ENCODE peak calls at places on chromosome 19, in six cellular contexts. Y is astrocyte, R is PC-3, D is neural progenitor cell, Z is hepatocyte, U is mammary epithelial cell. X is an unnamed sample.

GRCh38 chr19:11887618-11888531 is at the start of gene ZNF69:
- DNase-seq in Y (peak; percentile 64), R (peak; percentile 70), D (peak; percentile 97), Z (peak; percentile 94), U (peak; percentile 55), X (peak; percentile 86)

GRCh38 chr19:14577885-14578427 is 4.9 kb upstream of the CLEC17A start:
- DNase-seq in Y (no peak), R (peak; percentile 17), D (peak; percentile 35), Z (no peak), U (no peak), X (no peak)

GRCh38 chr19:48859711-48860572 is 8.5 kb downstream of the PLEKHA4 start:
- DNase-seq in Y (no peak), R (peak; percentile 84), D (peak; percentile 37), Z (no peak), U (no peak), X (no peak)

GRCh38 chr19:29715695-29716581 is 877 bp upstream of the C19orf12 start:
- DNase-seq in Y (no peak), R (peak; percentile 31), D (no peak), Z (peak; percentile 40), U (no peak), X (peak; percentile 9)

GRCh38 chr19:6692027-6692426 is 22.1 kb upstream of the TNFSF14 start:
- DNase-seq in Y (no peak), R (no peak), D (no peak), Z (no peak), U (no peak), X (no peak)

GRCh38 chr19:31146546-31147183 is 202.6 kb downstream of the TSHZ3 start:
- DNase-seq in Y (no peak), R (no peak), D (no peak), Z (no peak), U (peak; percentile 30), X (no peak)

GRCh38 chr19:10699650-10700335 is 1.4 kb upstream of the QTRT1 start:
- DNase-seq in Y (peak; percentile 12), R (peak; percentile 85), D (peak; percentile 70), Z (peak; percentile 61), U (peak; percentile 30), X (peak; percentile 73)

GRCh38 chr19:6236310-6237291 is 43.2 kb downstream of the MLLT1 start:
- DNase-seq in Y (no peak), R (peak; percentile 92), D (no peak), Z (no peak), U (no peak), X (no peak)

GRCh38 chr19:47681388-47681787 is 31.8 kb upstream of the EHD2 start:
- DNase-seq in Y (no peak), R (no peak), D (no peak), Z (no peak), U (no peak), X (no peak)

GRCh38 chr19:35938282-35939224 is 2.4 kb downstream of the LRFN3 start:
- DNase-seq in Y (no peak), R (no peak), D (no peak), Z (no peak), U (no peak), X (no peak)

GRCh38 chr19:38535212-38535611 is 82.5 kb downstream of the MAP4K1 start:
- DNase-seq in Y (no peak), R (no peak), D (no peak), Z (no peak), U (no peak), X (no peak)

GRCh38 chr19:41801031-41801430 is 4.6 kb downstream of the CEACAM3 start:
- DNase-seq in Y (no peak), R (no peak), D (no peak), Z (no peak), U (no peak), X (no peak)
- TF ChIP-seq CTCF in Y (no peak), R (no peak), D (no peak), Z (no peak), U (no peak), X (no peak)

DNA sequence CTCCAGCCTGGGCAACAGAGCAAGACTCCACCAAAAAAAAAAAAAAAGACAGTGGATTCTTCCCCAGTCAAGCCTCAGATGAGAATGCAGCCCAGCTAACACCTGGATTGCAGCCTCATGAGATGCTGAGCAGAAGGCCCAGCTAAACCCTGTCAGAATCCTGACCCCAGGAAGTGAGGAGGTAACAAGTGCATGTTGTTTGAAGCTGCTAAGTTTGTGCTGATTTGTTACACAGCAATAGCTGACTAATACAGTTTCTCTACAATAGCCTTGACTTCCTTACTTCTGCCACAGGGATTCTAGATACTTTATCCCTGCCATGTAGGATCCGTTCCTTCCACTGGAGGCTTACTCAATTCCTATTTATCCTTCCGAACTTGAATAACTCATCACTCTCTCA is 20.5 kb downstream of the TMPRSS9 start:
- DNase-seq in Y (no peak), R (no peak), D (no peak), Z (no peak), U (no peak), X (no peak)
- H3K79me2 ChIP-seq in Y (no peaks in the 10 kb centered on the region), R (no peaks in the 10 kb centered on the region), D (no peaks in the 10 kb centered on the region), Z (no peaks in the 10 kb centered on the region), U (no peaks in the 10 kb centered on the region), X (no peaks in the 10 kb centered on the region)

DNA sequence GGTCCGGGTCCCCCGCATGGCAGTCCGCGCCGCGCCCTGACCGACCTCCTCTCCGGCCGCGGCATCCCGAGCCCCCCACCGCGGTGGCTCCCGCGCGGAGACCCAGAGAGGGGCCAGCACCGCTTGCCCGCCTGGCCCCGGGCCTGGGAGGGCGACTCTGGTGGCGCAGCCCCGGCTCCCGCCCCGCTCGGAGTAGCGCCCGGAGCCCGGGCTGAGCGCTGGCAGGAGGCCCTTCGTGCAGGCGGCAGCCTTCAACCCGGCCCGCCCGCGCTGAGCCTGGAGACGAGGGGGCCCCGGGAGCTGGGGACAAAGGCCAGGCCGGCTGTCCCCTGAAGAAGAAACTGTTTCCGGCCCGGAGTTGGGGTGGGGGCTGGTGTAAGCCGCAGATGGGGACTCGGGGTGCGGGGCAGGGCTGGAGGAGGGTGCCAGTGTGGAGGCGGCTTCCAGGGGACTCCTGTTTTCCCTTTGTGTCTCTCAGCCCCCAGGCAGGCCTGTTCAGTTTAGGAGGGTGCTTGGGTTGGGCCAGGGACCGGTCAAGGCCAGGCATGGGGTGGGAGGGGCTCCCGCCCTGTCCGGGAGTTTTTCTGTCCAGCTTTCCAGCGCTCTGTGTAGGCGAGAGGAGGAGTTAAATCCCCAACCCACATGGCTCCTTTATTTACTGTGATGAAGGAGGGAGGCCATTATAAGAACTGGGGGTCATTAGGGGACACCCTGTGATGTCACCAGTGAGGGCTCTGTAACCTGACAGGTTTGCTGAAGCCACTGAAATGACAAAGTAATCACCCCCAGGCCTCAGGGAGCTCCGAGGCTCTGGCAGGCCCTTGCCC is 967 bp downstream of the LRP3 start:
- DNase-seq in Y (no peak), R (peak; percentile 13), D (peak; percentile 59), Z (peak; percentile 61), U (no peak), X (no peak)
- TF ChIP-seq EZH2 in Y (no peak), R (no peak), D (no peak), Z (no peak), U (no peak), X (no peak)

DNA sequence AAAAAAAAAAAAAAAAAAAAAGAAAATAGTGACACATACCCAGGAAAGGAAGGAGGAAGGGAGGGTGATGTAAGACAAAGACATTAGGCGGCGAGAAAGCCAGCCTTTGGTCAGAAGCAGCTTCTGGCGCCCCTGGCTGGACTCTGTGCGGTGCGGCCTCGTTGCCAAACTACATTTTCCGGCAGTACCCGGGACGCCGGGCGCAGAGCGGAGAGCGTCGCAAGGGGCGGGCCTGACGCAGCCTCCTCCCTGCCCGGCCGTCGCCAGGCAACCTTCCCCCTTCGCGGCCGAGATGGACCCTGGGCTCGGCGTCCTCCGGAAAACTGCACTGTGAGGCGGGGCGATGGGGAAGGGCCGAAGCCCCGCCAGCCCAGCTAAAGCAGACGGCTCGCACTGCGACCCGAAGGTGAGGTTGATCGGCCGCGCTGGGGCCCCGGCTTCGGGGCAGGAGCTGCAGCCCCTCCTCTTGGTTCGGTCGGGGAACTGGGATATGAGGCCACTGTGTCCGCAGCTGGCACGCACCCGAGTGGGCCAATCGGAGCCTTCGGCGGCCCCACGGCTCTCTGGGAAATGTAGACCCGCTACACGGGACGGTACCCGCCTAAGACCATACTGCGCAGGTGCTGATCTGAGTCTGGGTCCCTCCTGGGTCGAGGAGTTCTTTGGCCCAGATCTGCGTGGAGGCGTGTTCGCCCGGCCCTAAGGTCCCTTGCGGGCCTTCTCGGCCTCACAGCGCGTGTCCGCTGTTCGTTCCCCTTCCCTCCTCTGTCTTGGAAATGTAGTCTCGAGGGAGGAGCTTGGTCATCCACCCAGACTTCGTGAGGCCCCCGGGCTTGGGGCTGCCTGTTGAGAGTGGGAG is 2.3 kb upstream of the MZF1 start:
- DNase-seq in Y (peak; percentile 78), R (peak; percentile 92), D (peak; percentile 98), Z (peak; percentile 97), U (peak; percentile 90), X (peak; percentile 79)
- TF ChIP-seq CTCF in Y (no peak), R (no peak), D (no peak), Z (no peak), U (no peak), X (no peak)

GRCh38 chr19:46279177-46279576 is 17.7 kb upstream of the HIF3A start:
- DNase-seq in Y (no peak), R (no peak), D (no peak), Z (no peak), U (no peak), X (no peak)
- H3K79me2 ChIP-seq in Y (no peaks in the 10 kb centered on the region), R (no peaks in the 10 kb centered on the region), D (no peaks in the 10 kb centered on the region), Z (no peaks in the 10 kb centered on the region), U (no peaks in the 10 kb centered on the region), X (no peaks in the 10 kb centered on the region)

GRCh38 chr19:1775951-1776605 is 22.8 kb downstream of the ONECUT3 start:
- DNase-seq in Y (no peak), R (no peak), D (no peak), Z (no peak), U (no peak), X (no peak)
- TF ChIP-seq EZH2 in Y (peak; percentile 77), R (no peak), D (peak; percentile 93), Z (peak; percentile 88), U (no peak), X (no peak)

DNA sequence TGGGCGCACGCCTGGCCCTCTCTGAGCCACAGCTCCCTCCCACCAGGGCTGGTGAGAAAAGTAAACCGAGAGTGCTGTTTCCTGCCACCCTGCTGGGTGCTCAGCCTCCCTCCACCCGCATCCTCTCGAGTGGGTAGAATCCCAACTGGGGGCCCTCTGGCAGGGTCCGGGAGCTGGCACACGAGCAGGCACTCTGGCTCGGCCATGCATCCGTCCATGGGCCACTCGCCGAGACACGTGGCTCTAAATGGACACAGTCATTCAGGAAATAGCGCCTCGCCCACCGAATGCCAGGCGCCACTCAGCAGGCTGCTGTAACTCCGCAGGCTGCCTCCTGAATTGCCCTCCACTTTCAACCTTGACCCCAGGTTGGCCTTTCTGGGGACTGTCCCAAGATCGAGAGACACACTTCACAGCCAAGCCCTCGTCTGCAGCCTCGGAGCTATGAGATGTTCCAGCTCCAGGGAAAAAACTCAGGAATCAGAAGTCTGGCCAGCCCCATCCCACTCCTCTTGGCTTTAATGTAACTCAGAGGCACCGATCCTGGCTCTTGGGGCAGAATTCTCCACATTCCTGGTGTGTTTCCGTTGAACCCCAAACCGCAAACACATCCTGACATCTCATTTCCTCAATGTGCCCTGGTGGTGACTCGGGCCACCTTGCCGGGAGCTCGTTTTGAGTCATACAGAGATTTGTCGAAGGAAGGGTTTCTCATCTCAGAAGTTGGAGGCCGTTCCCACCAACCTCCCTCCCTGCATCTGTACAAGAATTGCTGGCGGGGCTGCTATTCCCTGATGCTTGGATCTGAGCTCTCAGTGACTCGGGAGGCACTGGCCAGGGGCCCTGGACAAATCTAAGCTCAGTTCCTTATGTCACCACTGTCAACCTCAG is 14.1 kb downstream of the KLF2 start:
- DNase-seq in Y (peak; percentile 98), R (peak; percentile 91), D (no peak), Z (no peak), U (peak; percentile 72), X (peak; percentile 29)
- TF ChIP-seq CTCF in Y (no peak), R (no peak), D (no peak), Z (no peak), U (no peak), X (no peak)

X was measured in DND-41.